ENCODE peak calls at places on chromosomes 7 and 10, in nine cellular contexts. K, G, E, M, R, T, W, Y and S are unnamed samples.

GRCh38 chr10:98295907-98296306 is 27.9 kb upstream of the LOXL4 start:
- DNase-seq in E (no peak), R (no peak), Y (no peak), K (peak), W (no peak), G (no peak), M (no peak), T (no peak), S (no peak)

GRCh38 chr10:45439365-45439764 is 65.3 kb downstream of the ALOX5 start:
- DNase-seq in W (no peak), K (no peak), E (peak), M (no peak), G (no peak), Y (no peak), R (no peak), T (no peak), S (no peak)

GRCh38 chr7:27526991-27527722 is 135.5 kb downstream of the HIBADH start:
- DNase-seq in R (no peak), T (no peak), G (no peak), W (no peak), K (peak), E (no peak), M (no peak), Y (no peak), S (no peak)

GRCh38 chr10:119538632-119539358 is 3.7 kb downstream of the RGS10 start:
- DNase-seq in W (no peak), G (no peak), E (no peak), R (no peak), T (no peak), M (no peak), Y (no peak), K (no peak), S (no peak)

GRCh38 chr10:24722131-24722675 is 1.5 kb downstream of the ARHGAP21 start:
- DNase-seq in G (no peak), K (no peak), E (no peak), M (no peak), R (no peak), T (peak), Y (no peak), W (no peak), S (no peak)

GRCh38 chr10:49552277-49552676 is 13.4 kb upstream of the ERCC6 start:
- DNase-seq in W (no peak), E (no peak), T (no peak), R (no peak), K (peak), Y (no peak), G (no peak), M (no peak), S (no peak)

GRCh38 chr10:117175215-117175900 is 21.9 kb upstream of the KCNK18 start:
- DNase-seq in M (peak), R (no peak), T (no peak), Y (no peak), K (no peak), G (no peak), E (no peak), W (peak), S (no peak)

GRCh38 chr7:150975536-150976285 is 2.4 kb downstream of the KCNH2 start:
- DNase-seq in T (no peak), Y (no peak), K (no peak), G (no peak), E (no peak), W (no peak), M (no peak), R (no peak), S (no peak)

GRCh38 chr7:40483630-40484029 is 348.8 kb downstream of the SUGCT start:
- DNase-seq in K (no peak), Y (no peak), W (no peak), T (peak), R (no peak), G (no peak), E (no peak), M (no peak), S (no peak)

GRCh38 chr10:60607409-60607808 is 170.9 kb upstream of the CDK1 start:
- DNase-seq in E (no peak), M (no peak), R (no peak), W (no peak), K (no peak), G (no peak), Y (no peak), T (no peak), S (no peak)

GRCh38 chr7:28586736-28587135 is 174.4 kb downstream of the CREB5 start:
- DNase-seq in T (no peak), M (no peak), E (no peak), G (no peak), Y (no peak), W (no peak), R (no peak), K (no peak), S (no peak)

GRCh38 chr10:104109908-104110662 is 11.9 kb upstream of the SFR1 start:
- DNase-seq in Y (no peak), R (no peak), T (peak), K (peak), W (no peak), E (no peak), M (peak), G (no peak), S (no peak)

GRCh38 chr7:94056796-94057207 is 52.6 kb upstream of the BET1 start:
- DNase-seq in T (no peak), M (no peak), E (no peak), G (no peak), K (peak), R (peak), Y (no peak), W (no peak), S (no peak)

GRCh38 chr10:24456319-24456718 is 247.4 kb downstream of the KIAA1217 start:
- DNase-seq in R (no peak), K (peak), Y (no peak), W (no peak), M (peak), T (no peak), E (no peak), G (no peak), S (no peak)

GRCh38 chr10:69515699-69516547 is 57.3 kb downstream of the NEUROG3 start:
- DNase-seq in W (peak), R (peak), G (peak), M (peak), K (peak), Y (peak), T (peak), E (no peak), S (no peak)

GRCh38 chr10:125264752-125265578 is 104.6 kb upstream of the CTBP2 start:
- DNase-seq in K (no peak), G (no peak), Y (no peak), E (no peak), W (no peak), T (no peak), R (no peak), M (no peak), S (no peak)

GRCh38 chr10:110496553-110497437 is 912 bp upstream of the DUSP5 start:
- DNase-seq in Y (no peak), K (no peak), E (no peak), M (no peak), G (no peak), W (no peak), R (no peak), T (no peak), S (no peak)

GRCh38 chr7:34086064-34086463 is 180.7 kb downstream of the BMPER start:
- DNase-seq in T (no peak), K (no peak), W (no peak), G (no peak), Y (no peak), E (no peak), M (no peak), R (no peak), S (no peak)

GRCh38 chr10:75233444-75234016 is 2.2 kb downstream of the COMTD1 start:
- DNase-seq in M (no peak), G (no peak), Y (no peak), W (no peak), T (peak), K (no peak), R (no peak), E (no peak), S (no peak)

GRCh38 chr7:76509931-76510877 is at the start of gene UPK3B:
- DNase-seq in K (no peak), W (no peak), E (no peak), G (no peak), Y (no peak), R (peak), T (peak), M (peak), S (no peak)

GRCh38 chr7:158475679-158476052 is 112.0 kb downstream of the PTPRN2 start:
- DNase-seq in G (no peak), T (no peak), W (no peak), Y (no peak), E (no peak), M (no peak), K (no peak), R (no peak), S (no peak)

GRCh38 chr10:25226775-25227682 is 52.2 kb downstream of the GPR158 start:
- DNase-seq in M (peak), G (no peak), Y (peak), R (peak), T (peak), K (peak), E (no peak), W (no peak), S (no peak)

GRCh38 chr10:60707841-60708240 is 70.4 kb upstream of the CDK1 start:
- DNase-seq in Y (no peak), M (peak), R (no peak), E (no peak), K (no peak), G (no peak), T (peak), W (no peak), S (no peak)